ENCODE peak calls at places on chromosomes 4 and X, in six cellular contexts. H, D, I, A, K and R are unnamed samples.

GRCh38 chr4:127604949-127605709 is 27.6 kb upstream of the INTU start:
- DNase-seq in A (no peak), K (peak; percentile 43), H (no peak), D (peak; percentile 45), I (no peak), R (no peak)

GRCh38 chr4:127708985-127709384 is 21.2 kb upstream of the SLC25A31 start:
- DNase-seq in K (peak; percentile 73), A (no peak), H (no peak), D (no peak), I (no peak), R (no peak)

GRCh38 chr4:1810765-1811164 is 17.7 kb downstream of the FGFR3 start:
- DNase-seq in I (no peak), K (no peak), A (no peak), D (no peak), H (no peak), R (no peak)

GRCh38 chr4:168656055-168656660 is 159.3 kb downstream of the PALLD start:
- DNase-seq in D (no peak), I (no peak), K (peak; percentile 84), H (no peak), A (no peak), R (no peak)

GRCh38 chr4:8581094-8581861 is 1.1 kb downstream of the GPR78 start:
- DNase-seq in K (no peak), A (no peak), H (no peak), D (no peak), I (no peak), R (no peak)

GRCh38 chr4:84024405-84024804 is 474.7 kb downstream of the NKX6-1 start:
- DNase-seq in H (no peak), K (no peak), A (no peak), D (no peak), I (no peak), R (no peak)

GRCh38 chrX:74349387-74349786 is 45.4 kb downstream of the ZCCHC13 start:
- DNase-seq in H (no peak), K (peak; percentile 69), A (no peak), I (no peak), D (peak; percentile 33), R (no peak)

GRCh38 chrX:65034641-65035450 is 58.6 kb upstream of the ZC4H2 start:
- DNase-seq in D (peak; percentile 61), H (peak; percentile 85), A (peak; percentile 76), K (peak; percentile 66), I (peak; percentile 79), R (peak; percentile 86)

GRCh38 chr4:183721207-183722081 is 62.4 kb downstream of the TRAPPC11 start:
- DNase-seq in I (peak; percentile 43), K (peak; percentile 37), A (no peak), D (no peak), H (no peak), R (peak; percentile 23)

GRCh38 chrX:142637206-142637605 is 388.5 kb upstream of the SPANXN4 start:
- DNase-seq in D (no peak), K (no peak), H (no peak), I (no peak), A (no peak), R (no peak)

GRCh38 chr4:94978904-94979303 is 221.1 kb downstream of the BMPR1B start:
- DNase-seq in K (no peak), H (no peak), A (no peak), I (no peak), D (no peak), R (no peak)

GRCh38 chrX:110914281-110914680 is 118.7 kb upstream of the CHRDL1 start:
- DNase-seq in H (no peak), K (no peak), A (no peak), D (no peak), I (no peak), R (no peak)

GRCh38 chrX:41781500-41781899 is 57.5 kb downstream of the GPR82 start:
- DNase-seq in A (no peak), H (peak; percentile 63), K (peak; percentile 32), I (peak; percentile 33), D (peak; percentile 39), R (no peak)

GRCh38 chrX:344371-344901 is 25.8 kb upstream of the GTPBP6 start:
- DNase-seq in H (no peak), A (no peak), K (no peak), I (no peak), D (no peak), R (no peak)